ENCODE peak calls at places on chromosomes 7 and 10, in four cellular contexts. X, J, L and M are unnamed samples.

GRCh38 chr7:70975816-70976215 is 156.1 kb upstream of the GALNT17 start:
- DNase-seq in L (no peak), J (no peak), X (no peak), M (no peak)

GRCh38 chr10:86391236-86391840 is 24.7 kb upstream of the GRID1 start:
- DNase-seq in L (no peak), X (no peak), J (no peak), M (no peak)

GRCh38 chr7:132500727-132501410 is 75.4 kb downstream of the PLXNA4 start:
- DNase-seq in X (peak; percentile 82), L (no peak), J (peak; percentile 63), M (peak; percentile 20)

GRCh38 chr7:116399808-116400207 is 99.7 kb upstream of the CAV2 start:
- DNase-seq in X (no peak), J (peak; percentile 89), L (no peak), M (no peak)

GRCh38 chr10:117927334-117927733 is 119.4 kb downstream of the RAB11FIP2 start:
- DNase-seq in J (no peak), L (no peak), X (no peak), M (no peak)

GRCh38 chr10:72612203-72612826 is 13.6 kb downstream of the MICU1 start:
- DNase-seq in L (no peak), X (no peak), J (no peak), M (no peak)

GRCh38 chr10:83357627-83358026 is 781.7 kb upstream of the GHITM start:
- DNase-seq in J (no peak), X (no peak), L (no peak), M (no peak)

GRCh38 chr7:106217089-106217542 is 67.7 kb downstream of the NAMPT start:
- DNase-seq in L (no peak), X (peak; percentile 94), J (peak; percentile 58), M (no peak)

GRCh38 chr10:23525406-23525805 is 86.5 kb downstream of the OTUD1 start:
- DNase-seq in X (no peak), J (no peak), L (no peak), M (no peak)

GRCh38 chr10:121753726-121754476 is 155.7 kb upstream of the FGFR2 start:
- DNase-seq in J (peak; percentile 82), X (no peak), L (peak; percentile 46), M (no peak)
- TF ChIP-seq CTCF in J (peak; percentile 35), X (no peak), L (peak; percentile 40), M (peak; percentile 36)

DNA sequence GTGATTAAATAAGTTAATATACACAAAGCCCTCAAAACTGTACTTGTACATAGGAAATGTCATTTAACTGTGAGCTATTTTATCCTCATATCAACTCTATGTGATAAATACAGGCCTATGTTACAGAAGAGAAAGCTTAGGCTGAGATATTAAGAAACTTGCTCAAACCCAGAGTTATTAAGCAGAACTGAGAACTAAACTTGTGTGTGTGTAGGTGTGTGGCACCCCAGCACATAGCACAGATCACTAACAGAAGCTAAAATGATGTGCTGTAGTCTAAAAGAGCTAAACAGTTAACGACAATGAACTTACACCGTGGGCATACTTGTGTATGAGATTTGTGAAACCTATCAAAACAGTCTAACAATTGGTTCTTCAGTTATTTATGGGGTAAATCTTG is 34.5 kb downstream of the MTPN start:
- DNase-seq in L (no peak), X (no peak), J (no peak), M (no peak)
- TF ChIP-seq CTCF in L (no peak), X (no peak), J (no peak), M (no peak)

GRCh38 chr10:16995867-16996529 is 133.6 kb downstream of the CUBN start:
- DNase-seq in J (peak; percentile 63), X (no peak), L (no peak), M (peak; percentile 41)

GRCh38 chr10:16992611-16993119 is 136.9 kb downstream of the CUBN start:
- DNase-seq in J (no peak), X (no peak), L (no peak), M (no peak)

GRCh38 chr10:16989826-16990293 is 139.8 kb downstream of the CUBN start:
- DNase-seq in L (no peak), J (peak; percentile 90), X (no peak), M (no peak)

GRCh38 chr10:16991011-16991410 is 138.6 kb downstream of the CUBN start:
- DNase-seq in L (no peak), X (no peak), J (no peak), M (no peak)

DNA sequence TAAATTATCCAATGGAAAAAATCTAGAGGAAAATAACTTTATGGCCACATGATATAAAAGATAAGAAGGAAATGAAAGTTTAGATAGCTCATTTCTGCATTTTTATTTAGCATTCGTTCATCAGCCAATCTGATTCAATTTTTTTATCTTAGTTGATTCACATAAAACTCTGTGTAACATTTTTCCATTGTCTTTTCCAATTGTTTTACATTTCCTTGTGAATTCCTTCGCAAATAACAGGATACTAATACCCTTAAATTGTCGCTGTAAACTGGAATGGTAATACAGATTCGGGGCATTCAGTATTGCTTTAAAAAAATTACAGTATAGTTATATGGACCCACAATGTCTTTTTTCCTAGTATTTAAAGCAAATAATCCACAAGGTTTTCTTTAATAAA is 136.4 kb downstream of the CUBN start:
- DNase-seq in X (no peak), J (no peak), L (no peak), M (no peak)
- TF ChIP-seq CTCF in X (no peak), J (no peak), L (no peak), M (no peak)

DNA sequence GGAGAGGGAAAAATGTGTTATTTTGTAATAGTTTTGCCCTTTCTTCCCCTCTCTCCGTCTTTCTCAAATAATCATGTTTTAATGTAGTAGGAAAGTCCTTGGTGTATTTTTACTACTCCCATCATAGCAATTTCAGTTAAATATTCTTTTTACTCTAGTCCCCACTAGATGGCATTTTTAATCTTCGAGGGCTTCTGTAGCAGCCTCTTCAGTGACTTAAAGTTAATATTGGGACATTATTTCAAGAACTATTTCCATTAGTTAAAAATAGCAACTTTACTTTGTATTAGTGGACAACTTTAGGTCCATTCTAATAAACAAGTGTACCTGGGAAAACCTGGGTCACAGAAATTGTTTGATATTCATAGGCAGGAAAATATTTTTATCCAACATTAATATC is 23.0 kb downstream of the EDRF1 start:
- DNase-seq in X (no peak), J (no peak), L (no peak), M (no peak)
- TF ChIP-seq CTCF in X (no peak), J (peak; percentile 17), L (peak; percentile 13), M (peak; percentile 11)